ENCODE peak calls at places on chromosome 1, in four cellular contexts. L is OCI-LY7, D is uterus, P is brain microvascular endothelial cell. J is an unnamed sample.

GRCh38 chr1:186882372-186883134 is 53.8 kb downstream of the PLA2G4A start:
- DNase-seq in P (peak; percentile 56), L (no peak), D (no peak), J (no peak)

GRCh38 chr1:96971439-96971838 is 249.9 kb downstream of the PTBP2 start:
- DNase-seq in P (no peak), L (no peak), D (no peak), J (no peak)

GRCh38 chr1:245207801-245208200 is 53.0 kb downstream of the KIF26B start:
- DNase-seq in L (no peak), P (no peak), D (no peak), J (no peak)

GRCh38 chr1:3948344-3948743 is 48.3 kb upstream of the C1orf174 start:
- DNase-seq in D (no peak), L (no peak), P (no peak), J (no peak)

GRCh38 chr1:63635681-63636080 is 42.5 kb downstream of the PGM1 start:
- DNase-seq in P (peak; percentile 23), L (no peak), D (no peak), J (no peak)

GRCh38 chr1:16249838-16250241 is 12.9 kb upstream of the CPLANE2 start:
- DNase-seq in L (no peak), P (no peak), D (peak; percentile 87), J (no peak)

GRCh38 chr1:185578293-185578692 is 155.9 kb upstream of the HMCN1 start:
- DNase-seq in P (no peak), L (peak; percentile 11), D (no peak), J (no peak)

GRCh38 chr1:40997096-40997495 is 17.6 kb downstream of the CTPS1 start:
- DNase-seq in P (no peak), L (no peak), D (no peak), J (no peak)

GRCh38 chr1:201540846-201541735 is 2.2 kb downstream of the NAV1 start:
- DNase-seq in D (no peak), P (no peak), L (peak; percentile 45), J (no peak)
- H3K4me3 ChIP-seq in D (no peak overlapping the region), P (peak overlapping the region; percentile 87), L (no peak overlapping the region), J (no peak overlapping the region)

GRCh38 chr1:77927414-77927813 is 39.0 kb downstream of the NEXN start:
- DNase-seq in L (no peak), D (no peak), P (no peak), J (no peak)

GRCh38 chr1:77929806-77930205 is 41.4 kb downstream of the NEXN start:
- DNase-seq in L (no peak), D (no peak), P (no peak), J (no peak)

GRCh38 chr1:77925966-77926365 is 37.5 kb downstream of the NEXN start:
- DNase-seq in L (no peak), P (no peak), D (no peak), J (no peak)

GRCh38 chr1:77925536-77925935 is 37.1 kb downstream of the NEXN start:
- DNase-seq in P (no peak), D (no peak), L (no peak), J (no peak)

DNA sequence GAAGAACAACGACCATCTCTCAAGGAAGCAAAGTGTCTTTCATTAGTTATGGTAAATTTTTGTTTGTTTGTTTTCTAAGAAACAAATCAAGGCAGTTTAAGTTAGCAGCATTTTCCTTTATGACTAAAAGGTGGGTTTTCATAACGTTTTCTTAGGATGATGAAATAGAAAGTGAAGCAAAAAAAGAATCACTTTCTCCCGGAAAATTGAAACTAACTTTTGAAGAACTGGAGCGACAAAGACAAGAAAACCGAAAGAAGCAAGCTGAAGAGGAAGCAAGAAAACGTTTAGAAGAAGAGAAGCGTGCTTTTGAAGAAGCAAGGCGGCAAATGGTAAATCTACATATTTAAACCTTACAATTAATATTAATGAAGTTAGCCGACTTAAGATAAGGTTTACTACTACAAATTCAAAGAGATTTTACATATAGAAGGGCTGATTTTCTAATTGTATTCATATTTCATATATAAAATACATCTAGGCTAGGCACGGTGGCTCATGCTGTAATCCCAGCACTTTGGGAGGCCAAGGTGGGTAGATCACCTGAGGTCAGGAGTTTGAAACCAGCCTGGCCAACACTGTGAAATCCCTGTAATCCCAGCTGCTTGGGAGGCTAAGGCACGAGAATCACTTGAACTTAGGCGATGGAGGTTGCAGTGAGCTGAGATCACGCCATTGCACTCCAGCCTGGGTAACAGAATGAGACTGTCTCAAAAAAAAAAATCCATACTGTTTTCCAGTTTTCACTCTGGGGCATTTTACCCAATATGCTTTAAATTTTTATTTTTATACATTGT is 38.3 kb downstream of the NEXN start:
- DNase-seq in D (no peak), L (no peak), P (no peak), J (no peak)
- H3K4me3 ChIP-seq in D (no peak overlapping the region), L (peak overlapping the region; percentile 37), P (no peak overlapping the region), J (no peak overlapping the region)

GRCh38 chr1:227793948-227794812 is 21.3 kb upstream of the PRSS38 start:
- DNase-seq in P (peak; percentile 47), D (peak; percentile 83), L (no peak), J (no peak)
- H3K4me3 ChIP-seq in P (no peak overlapping the region), D (no peak overlapping the region), L (no peak overlapping the region), J (no peak overlapping the region)

DNA sequence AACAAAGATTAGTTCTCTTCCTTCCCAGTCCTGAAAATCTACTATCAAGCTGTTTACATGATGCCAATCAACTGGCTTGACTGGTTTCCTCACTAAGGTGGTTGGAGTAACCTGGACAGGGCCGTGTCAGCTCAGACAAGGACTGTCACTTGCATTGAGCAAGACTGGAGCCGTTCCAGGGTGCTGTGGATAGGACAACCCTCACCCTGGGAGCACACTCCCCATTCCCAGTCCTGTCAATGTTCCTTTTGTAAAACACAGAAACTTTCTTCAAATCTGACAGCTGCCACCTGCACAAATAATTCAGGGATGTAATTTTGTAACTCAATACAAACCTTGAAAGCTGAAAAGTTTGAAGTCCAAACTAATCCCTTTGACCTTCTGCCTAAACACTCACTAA is 31.4 kb downstream of the PLPP3 start:
- DNase-seq in D (no peak), P (no peak), L (no peak), J (no peak)
- H3K4me3 ChIP-seq in D (no peak overlapping the region), P (no peak overlapping the region), L (no peak overlapping the region), J (no peak overlapping the region)

GRCh38 chr1:55216078-55216477 is 914 bp upstream of the USP24 start:
- DNase-seq in L (peak; percentile 11), D (no peak), P (no peak), J (no peak)
- H3K4me3 ChIP-seq in L (peak overlapping the region; percentile 94), D (peak overlapping the region; percentile 61), P (peak overlapping the region; percentile 80), J (peak overlapping the region; percentile 93)

GRCh38 chr1:43452789-43453441 is 816 bp downstream of the HYI start:
- DNase-seq in L (no peak), D (peak; percentile 60), P (no peak), J (no peak)

GRCh38 chr1:43455205-43455889 is 1.6 kb upstream of the HYI start:
- DNase-seq in D (no peak), L (no peak), P (no peak), J (no peak)

GRCh38 chr1:43451701-43452532 is 1.8 kb downstream of the HYI start:
- DNase-seq in P (no peak), L (no peak), D (no peak), J (no peak)

GRCh38 chr1:43454270-43455011 is 710 bp upstream of the HYI start:
- DNase-seq in L (peak; percentile 22), P (peak; percentile 86), D (peak; percentile 76), J (peak; percentile 54)

GRCh38 chr1:43453442-43454269 is at the start of gene HYI:
- DNase-seq in D (peak; percentile 85), L (no peak), P (peak; percentile 80), J (no peak)
- H3K4me3 ChIP-seq in D (peak within 1 kb of the TSS; percentile 66), L (no peak within 1 kb of the TSS), P (peak within 1 kb of the TSS; percentile 56), J (peak within 1 kb of the TSS; percentile 50)

GRCh38 chr1:201126463-201126831 is 537 bp downstream of the ASCL5 start:
- DNase-seq in L (no peak), P (no peak), D (no peak), J (no peak)
- H3K4me3 ChIP-seq in L (no peak overlapping the region), P (no peak overlapping the region), D (no peak overlapping the region), J (no peak overlapping the region)

GRCh38 chr1:188043536-188044245 is 1214.9 kb downstream of the PLA2G4A start:
- DNase-seq in D (no peak), L (no peak), P (no peak), J (no peak)
- H3K4me3 ChIP-seq in D (no peak overlapping the region), L (no peak overlapping the region), P (no peak overlapping the region), J (no peak overlapping the region)

DNA sequence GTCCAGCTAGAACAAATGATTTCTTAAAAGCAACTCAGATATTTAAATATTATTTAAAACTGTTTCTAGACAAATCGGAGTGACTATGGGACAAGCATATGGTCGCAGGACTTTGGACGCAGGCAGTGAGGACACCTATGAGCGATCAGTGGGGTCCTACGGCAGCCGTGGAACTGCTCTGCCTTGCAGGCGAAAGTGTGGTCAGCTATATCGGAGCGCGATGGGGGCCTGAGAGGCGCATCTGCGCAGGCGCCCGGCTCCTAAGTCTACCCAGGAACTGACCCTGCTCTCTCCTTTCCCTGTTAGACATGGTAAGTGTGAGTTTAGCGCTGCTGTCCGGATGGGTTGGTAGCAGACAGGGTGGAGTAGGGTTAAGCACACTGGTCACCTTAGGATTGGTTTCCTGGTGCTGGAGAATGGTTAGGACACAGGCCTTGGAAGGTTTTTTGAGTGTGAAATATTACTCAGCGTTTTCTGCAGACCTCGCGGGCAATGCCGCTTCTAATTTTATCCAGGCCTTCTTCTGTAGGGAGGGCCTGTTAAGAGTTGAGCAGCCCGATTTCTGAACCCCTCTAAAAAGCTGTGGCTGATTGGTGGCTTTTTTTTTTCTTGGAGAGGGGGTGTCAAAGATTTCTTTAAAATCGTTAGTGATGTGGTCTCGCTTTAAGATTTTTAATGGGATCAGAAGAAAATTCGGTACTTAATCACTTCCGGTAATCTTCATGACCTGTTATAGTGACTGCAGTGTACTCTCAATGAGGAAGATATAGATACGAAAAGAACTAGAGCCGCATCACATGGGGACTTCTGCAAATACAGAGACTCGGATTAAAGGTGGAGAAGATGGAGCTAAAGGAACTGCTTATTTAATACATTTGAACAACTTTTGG is at the start of gene RABGGTB:
- DNase-seq in P (peak; percentile 95), L (peak; percentile 98), D (peak; percentile 90), J (peak; percentile 79)
- H3K4me3 ChIP-seq in P (peak within 1 kb of the TSS; percentile 96), L (peak within 1 kb of the TSS; percentile 93), D (peak within 1 kb of the TSS; percentile 69), J (peak within 1 kb of the TSS; percentile 78)

J was measured in epithelial cell of proximal tubule.